ENCODE peak calls at places on chromosome 15, in ten cellular contexts. I is MM.1S, E is AG04450, Q is foreskin fibroblast, C is lower leg skin, Y is neuronal stem cell, M is right cardiac atrium, Z is HCT116, H is lung, L is uterus. D is an unnamed sample.

GRCh38 chr15:58201536-58201935 is 63.4 kb downstream of the AQP9 start:
- DNase-seq in I (no peak), E (no peak), Q (peak; percentile 68), C (no peak), Y (no peak), M (no peak), Z (no peak), H (no peak), L (no peak), D (no peak)

GRCh38 chr15:101709466-101709865 is 14.8 kb downstream of the TARS3 start:
- DNase-seq in I (no peak), E (no peak), Q (no peak), C (no peak), Y (no peak), M (no peak), Z (no peak), H (no peak), L (no peak), D (no peak)

GRCh38 chr15:57570994-57571393 is 20.7 kb upstream of the MYZAP start:
- DNase-seq in I (no peak), E (no peak), Q (peak; percentile 32), C (no peak), Y (no peak), M (no peak), Z (peak; percentile 51), H (no peak), L (no peak), D (no peak)

GRCh38 chr15:68650901-68651709 is 72.3 kb downstream of the CORO2B start:
- DNase-seq in I (peak; percentile 60), E (no peak), Q (no peak), C (no peak), Y (peak; percentile 74), M (peak; percentile 73), Z (peak; percentile 51), H (no peak), L (peak; percentile 23), D (peak; percentile 29)

GRCh38 chr15:56763496-56763895 is 30.2 kb upstream of the ZNF280D start:
- DNase-seq in I (no peak), E (no peak), Q (no peak), C (no peak), Y (no peak), M (no peak), Z (no peak), H (no peak), L (no peak), D (no peak)

GRCh38 chr15:101127503-101128076 is 124.3 kb downstream of the CHSY1 start:
- DNase-seq in I (peak; percentile 93), E (peak; percentile 85), Q (peak; percentile 74), C (peak; percentile 53), Y (no peak), M (peak; percentile 88), Z (peak; percentile 15), H (peak; percentile 55), L (peak; percentile 71), D (peak; percentile 85)

GRCh38 chr15:92803852-92804609 is 96.1 kb upstream of the CHD2 start:
- DNase-seq in I (peak; percentile 42), E (peak; percentile 100), Q (peak; percentile 99), C (peak; percentile 90), Y (no peak), M (peak; percentile 79), Z (peak; percentile 99), H (peak; percentile 93), L (peak; percentile 72), D (no peak)

GRCh38 chr15:90358124-90359033 is 6.3 kb downstream of the ZNF774 start:
- DNase-seq in I (no peak), E (no peak), Q (peak; percentile 59), C (no peak), Y (no peak), M (no peak), Z (no peak), H (no peak), L (no peak), D (no peak)

GRCh38 chr15:91021516-91022074 is 799 bp downstream of the VPS33B start:
- DNase-seq in I (no peak), E (no peak), Q (peak; percentile 9), C (no peak), Y (no peak), M (no peak), Z (no peak), H (no peak), L (no peak), D (no peak)

GRCh38 chr15:75237316-75237982 is 20.7 kb upstream of the GOLGA6C start:
- DNase-seq in I (no peak), E (no peak), Q (no peak), C (no peak), Y (no peak), M (no peak), Z (no peak), H (no peak), L (peak; percentile 8), D (no peak)

GRCh38 chr15:68817304-68818087 is 3.2 kb downstream of the ANP32A start:
- DNase-seq in I (peak; percentile 84), E (no peak), Q (peak; percentile 47), C (peak; percentile 60), Y (peak; percentile 42), M (peak; percentile 65), Z (no peak), H (peak; percentile 77), L (peak; percentile 61), D (peak; percentile 85)

GRCh38 chr15:92069308-92070244 is 216.1 kb downstream of the SLCO3A1 start:
- DNase-seq in I (no peak), E (peak; percentile 27), Q (no peak), C (peak; percentile 69), Y (no peak), M (peak; percentile 63), Z (peak; percentile 39), H (peak; percentile 64), L (peak; percentile 46), D (no peak)

GRCh38 chr15:74336061-74337005 is 31.1 kb downstream of the CYP11A1 start:
- DNase-seq in I (no peak), E (no peak), Q (peak; percentile 38), C (no peak), Y (no peak), M (no peak), Z (no peak), H (no peak), L (no peak), D (no peak)

GRCh38 chr15:26590673-26591072 is 182.2 kb downstream of the GABRB3 start:
- DNase-seq in I (no peak), E (no peak), Q (no peak), C (no peak), Y (no peak), M (no peak), Z (no peak), H (no peak), L (no peak), D (no peak)

GRCh38 chr15:88208305-88208704 is 48.2 kb downstream of the NTRK3 start:
- DNase-seq in I (no peak), E (no peak), Q (no peak), C (no peak), Y (no peak), M (no peak), Z (no peak), H (no peak), L (no peak), D (no peak)

GRCh38 chr15:55917881-55918296 is 75.5 kb downstream of the NEDD4 start:
- DNase-seq in I (peak; percentile 51), E (peak; percentile 89), Q (peak; percentile 84), C (no peak), Y (no peak), M (no peak), Z (peak; percentile 35), H (no peak), L (no peak), D (no peak)

GRCh38 chr15:95944193-95944592 is 386.3 kb upstream of the NR2F2 start:
- DNase-seq in I (no peak), E (no peak), Q (no peak), C (no peak), Y (no peak), M (no peak), Z (no peak), H (no peak), L (no peak), D (no peak)

DNA sequence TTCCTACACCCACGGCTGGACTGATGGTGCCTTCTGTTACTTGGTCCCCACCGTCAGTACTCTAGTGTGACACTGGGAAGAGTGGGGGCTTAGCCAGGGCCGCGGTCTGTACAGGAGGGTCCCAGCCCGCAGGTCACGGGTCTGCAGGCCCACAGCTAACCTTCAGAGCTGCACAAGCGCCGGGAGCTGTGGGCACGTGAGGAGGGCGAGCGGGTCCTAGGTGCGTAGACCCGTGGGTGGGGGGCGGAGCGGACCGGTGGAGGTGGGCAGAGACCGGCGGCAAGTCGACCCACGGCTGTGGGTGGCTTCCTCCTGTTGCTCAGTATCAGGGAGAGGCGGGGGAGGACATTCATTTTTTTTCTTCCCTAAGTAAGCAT is 1.2 kb downstream of the TNFAIP8L3 start:
- DNase-seq in I (no peak), E (no peak), Q (no peak), C (no peak), Y (no peak), M (no peak), Z (no peak), H (no peak), L (no peak), D (no peak)
- H3K4me3 ChIP-seq in I (no peak overlapping the region), E (no peak overlapping the region), Q (peak overlapping the region; percentile 48), C (no peak overlapping the region), Y (no peak overlapping the region), M (peak overlapping the region; percentile 81), Z (no peak overlapping the region), H (no peak overlapping the region), L (peak overlapping the region; percentile 57), D (peak overlapping the region; percentile 20)

GRCh38 chr15:39287322-39288195 is 293.3 kb upstream of the THBS1 start:
- DNase-seq in I (no peak), E (no peak), Q (peak; percentile 53), C (no peak), Y (no peak), M (no peak), Z (no peak), H (no peak), L (no peak), D (no peak)
- H3K4me3 ChIP-seq in I (no peak overlapping the region), E (no peak overlapping the region), Q (no peak overlapping the region), C (no peak overlapping the region), Y (no peak overlapping the region), M (no peak overlapping the region), Z (peak overlapping the region; percentile 1), H (no peak overlapping the region), L (no peak overlapping the region), D (no peak overlapping the region)

GRCh38 chr15:40238481-40238926 is 359 bp upstream of the PAK6 start:
- DNase-seq in I (no peak), E (no peak), Q (no peak), C (no peak), Y (no peak), M (no peak), Z (no peak), H (no peak), L (no peak), D (no peak)
- H3K4me3 ChIP-seq in I (peak overlapping the region; percentile 34), E (peak overlapping the region; percentile 53), Q (peak overlapping the region; percentile 29), C (no peak overlapping the region), Y (peak overlapping the region; percentile 41), M (no peak overlapping the region), Z (peak overlapping the region; percentile 53), H (no peak overlapping the region), L (no peak overlapping the region), D (no peak overlapping the region)

DNA sequence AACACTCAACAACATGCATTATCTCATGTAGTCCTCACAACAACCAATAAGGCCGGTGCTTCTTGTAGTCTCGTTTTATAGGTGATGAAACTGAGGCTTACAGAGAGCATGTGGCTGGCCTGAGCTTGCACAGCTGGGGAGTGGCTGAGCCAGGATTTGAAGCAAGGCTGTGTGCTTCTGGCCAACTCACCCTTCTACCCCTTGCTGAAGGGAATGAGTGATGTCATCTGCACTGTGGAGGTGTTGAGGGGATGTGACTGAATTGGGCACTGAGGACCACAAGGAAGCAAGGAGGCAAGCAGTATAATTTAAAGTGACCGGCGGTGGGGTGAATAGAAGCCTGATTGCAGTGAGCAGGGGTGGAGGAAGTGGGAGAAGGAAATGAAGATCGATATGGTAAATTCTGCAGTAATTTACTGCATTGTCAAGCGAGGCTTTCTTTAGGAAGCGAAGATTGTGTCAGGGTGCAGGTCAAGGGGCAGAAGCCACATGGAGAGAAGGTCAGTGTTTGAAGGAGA is 62.3 kb downstream of the MINAR1 start:
- DNase-seq in I (no peak), E (no peak), Q (no peak), C (no peak), Y (no peak), M (no peak), Z (no peak), H (no peak), L (no peak), D (no peak)
- H3K4me3 ChIP-seq in I (no peak overlapping the region), E (no peak overlapping the region), Q (no peak overlapping the region), C (no peak overlapping the region), Y (no peak overlapping the region), M (no peak overlapping the region), Z (no peak overlapping the region), H (no peak overlapping the region), L (no peak overlapping the region), D (no peak overlapping the region)

D was measured in GM06990.